ENCODE peak calls at places on chromosomes 11 and 22, in seven cellular contexts. G, V, K, B, E, D and R are unnamed samples.

GRCh38 chr11:33172345-33172744 is 11.1 kb upstream of the CSTF3 start:
- DNase-seq in G (no peak), V (no peak), K (no peak), B (no peak), E (no peak), D (no peak), R (no peak)

GRCh38 chr22:48316876-48317250 is 1510.8 kb downstream of the BRD1 start:
- DNase-seq in G (peak), V (no peak), K (peak), B (no peak), E (no peak), D (no peak), R (peak)

GRCh38 chr22:46070215-46070721 is 80.1 kb upstream of the PPARA start:
- DNase-seq in G (peak), V (no peak), K (peak), B (peak), E (peak), D (no peak), R (peak)

GRCh38 chr11:104623518-104623917 is 274.7 kb downstream of the CASP12 start:
- DNase-seq in G (no peak), V (no peak), K (no peak), B (no peak), E (no peak), D (no peak), R (no peak)

GRCh38 chr11:57546869-57547518 is 9.6 kb downstream of the SMTNL1 start:
- DNase-seq in G (no peak), V (no peak), K (no peak), B (no peak), E (no peak), D (no peak), R (no peak)

GRCh38 chr22:22229683-22230420 is 14.7 kb upstream of the VPREB1 start:
- DNase-seq in G (no peak), V (no peak), K (no peak), B (no peak), E (no peak), D (no peak), R (no peak)

GRCh38 chr11:71251761-71252433 is 480 bp downstream of the SHANK2 start:
- DNase-seq in G (peak), V (no peak), K (no peak), B (no peak), E (peak), D (no peak), R (peak)

GRCh38 chr11:32426819-32427615 is 8.3 kb downstream of the WT1 start:
- DNase-seq in G (peak), V (no peak), K (no peak), B (no peak), E (no peak), D (no peak), R (no peak)

GRCh38 chr11:37512156-37512780 is 914.2 kb upstream of the RAG2 start:
- DNase-seq in G (no peak), V (no peak), K (no peak), B (no peak), E (no peak), D (no peak), R (no peak)

GRCh38 chr22:32649515-32650200 is 151.8 kb upstream of the TIMP3 start:
- DNase-seq in G (no peak), V (no peak), K (peak), B (peak), E (peak), D (no peak), R (no peak)

GRCh38 chr11:46120361-46120710 is 918 bp downstream of the PHF21A start:
- DNase-seq in G (peak), V (no peak), K (peak), B (no peak), E (peak), D (no peak), R (no peak)

GRCh38 chr11:1228921-1229451 is 6.1 kb downstream of the MUC5B start:
- DNase-seq in G (peak), V (no peak), K (no peak), B (peak), E (peak), D (no peak), R (peak)

GRCh38 chr11:62306227-62306626 is 7.4 kb upstream of the SCGB1D4 start:
- DNase-seq in G (no peak), V (no peak), K (no peak), B (no peak), E (no peak), D (no peak), R (no peak)

GRCh38 chr11:62572431-62572830 is 1.3 kb downstream of the EEF1G start:
- DNase-seq in G (peak), V (no peak), K (no peak), B (no peak), E (no peak), D (no peak), R (no peak)

GRCh38 chr11:123143476-123143875 is 51.6 kb downstream of the CLMP start:
- DNase-seq in G (no peak), V (no peak), K (no peak), B (no peak), E (no peak), D (no peak), R (no peak)

GRCh38 chr22:43110927-43111623 is 525 bp downstream of the BIK start:
- DNase-seq in G (peak), V (peak), K (no peak), B (no peak), E (peak), D (no peak), R (peak)

GRCh38 chr22:18980829-18981228 is 44.7 kb upstream of the PRODH start:
- DNase-seq in G (no peak), V (no peak), K (no peak), B (no peak), E (no peak), D (no peak), R (no peak)

GRCh38 chr11:119607726-119608125 is 121.3 kb downstream of the NECTIN1 start:
- DNase-seq in G (no peak), V (no peak), K (no peak), B (no peak), E (no peak), D (no peak), R (no peak)

GRCh38 chr11:33733978-33734377 is 2.2 kb downstream of the CD59 start:
- DNase-seq in G (no peak), V (no peak), K (no peak), B (no peak), E (no peak), D (no peak), R (no peak)

GRCh38 chr11:117070016-117070415 is 28.2 kb downstream of the SIK3 start:
- DNase-seq in G (no peak), V (no peak), K (no peak), B (no peak), E (no peak), D (no peak), R (no peak)

GRCh38 chr11:74984070-74984469 is 4.7 kb upstream of the NEU3 start:
- DNase-seq in G (no peak), V (no peak), K (no peak), B (no peak), E (no peak), D (no peak), R (no peak)

GRCh38 chr11:74981888-74982287 is 6.8 kb upstream of the NEU3 start:
- DNase-seq in G (no peak), V (no peak), K (no peak), B (no peak), E (no peak), D (no peak), R (no peak)

GRCh38 chr11:74984730-74985129 is 4.0 kb upstream of the NEU3 start:
- DNase-seq in G (no peak), V (no peak), K (no peak), B (no peak), E (no peak), D (no peak), R (no peak)

GRCh38 chr11:74978041-74978440 is 10.7 kb upstream of the NEU3 start:
- DNase-seq in G (no peak), V (no peak), K (no peak), B (no peak), E (no peak), D (no peak), R (no peak)

DNA sequence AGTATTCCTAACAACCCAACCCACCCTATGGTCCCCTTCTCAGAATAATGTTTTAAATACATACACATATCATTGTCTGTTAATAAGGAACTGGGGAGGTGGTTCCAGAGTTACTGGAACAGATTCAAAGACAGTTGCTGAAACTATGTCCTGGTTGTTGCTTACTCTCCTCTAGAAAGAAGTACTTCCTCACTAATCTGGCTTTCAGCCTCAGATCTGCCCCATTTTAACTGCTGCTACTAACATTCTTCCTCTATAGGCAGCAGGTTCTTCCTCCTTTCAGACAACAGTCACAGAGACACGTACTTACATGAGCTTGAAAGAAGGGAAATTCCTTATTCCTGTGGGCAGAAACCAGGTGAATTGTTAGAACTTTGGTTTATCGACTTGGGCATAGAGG is 8.1 kb upstream of the NEU3 start:
- DNase-seq in G (no peak), V (no peak), K (no peak), B (no peak), E (no peak), D (no peak), R (no peak)
- TF ChIP-seq POLR2AphosphoS5 in G (no peak), V (no peak), K (no peak), B (no peak), E (no peak), D (no peak), R (no peak)

DNA sequence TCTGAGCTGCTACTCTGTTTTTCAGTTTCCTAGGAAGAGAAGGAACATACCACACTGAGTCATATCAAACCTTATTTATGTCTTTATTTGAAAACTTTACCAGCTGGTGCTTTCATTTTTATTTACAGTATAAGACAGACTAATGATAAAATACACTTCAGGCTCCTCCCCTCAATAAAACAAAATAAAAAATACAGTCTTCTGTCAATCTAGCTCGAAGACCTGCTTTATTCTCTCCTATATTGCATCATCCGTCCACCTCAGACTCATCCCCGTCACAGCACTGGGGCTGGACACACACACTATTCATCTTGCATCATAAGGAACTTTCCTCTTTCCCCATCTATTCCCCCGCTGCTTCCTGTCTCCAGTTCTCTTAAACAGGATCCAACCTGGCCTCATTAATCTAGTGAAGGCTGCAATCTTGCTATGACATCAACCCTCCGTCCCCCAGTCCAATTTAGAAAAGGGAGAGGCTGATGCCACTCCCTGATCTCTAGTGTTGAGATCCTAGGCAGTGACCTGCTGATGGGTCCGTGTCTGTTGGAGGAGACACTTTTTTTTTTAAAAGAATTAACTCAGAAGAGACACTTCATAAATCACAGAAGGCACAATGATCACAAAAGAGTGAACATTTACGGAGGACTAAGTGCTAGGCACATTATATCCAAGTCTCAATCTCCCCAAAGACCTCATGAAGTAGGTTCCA is 1.1 kb downstream of the XBP1 start:
- DNase-seq in G (no peak), V (peak), K (peak), B (peak), E (peak), D (peak), R (peak)
- TF ChIP-seq POLR2A in G (no peak), V (peak), K (peak), B (peak), E (peak), D (no peak), R (no peak)

GRCh38 chr11:64848779-64849599 is 4.5 kb upstream of the CDC42BPG start:
- DNase-seq in G (peak), V (peak), K (no peak), B (no peak), E (peak), D (no peak), R (no peak)
- TF ChIP-seq CTCF in G (peak), V (peak), K (no peak), B (no peak), E (no peak), D (no peak), R (peak)

DNA sequence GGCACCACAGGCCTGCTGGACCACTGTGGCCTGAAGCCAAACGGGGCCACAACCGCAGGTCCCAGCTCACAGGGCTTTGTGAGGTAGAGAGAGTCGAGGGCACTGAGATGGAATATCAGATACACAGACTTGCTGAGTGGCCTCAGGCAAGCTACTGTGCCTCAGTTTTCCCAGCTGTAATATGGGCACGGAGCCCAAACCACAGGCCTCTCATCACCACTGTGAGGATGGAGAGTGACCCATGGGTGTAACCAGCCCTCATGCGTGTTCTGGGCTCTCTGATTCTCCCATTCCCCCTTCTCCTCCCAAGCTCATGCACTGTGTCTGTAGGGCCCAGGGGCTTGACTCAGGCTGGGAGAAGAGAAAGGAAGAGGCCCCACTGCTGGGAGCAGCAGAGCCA is 4.2 kb downstream of the UNC93B1 start:
- DNase-seq in G (no peak), V (no peak), K (no peak), B (no peak), E (no peak), D (no peak), R (no peak)
- TF ChIP-seq POLR2AphosphoS5 in G (no peak), V (no peak), K (no peak), B (no peak), E (no peak), D (no peak), R (no peak)